ENCODE peak calls at places on chromosomes 16 and 17, in four cellular contexts. One of them, this sample, is unnamed.

GRCh38 chr16:72876221-72876620 is 171.7 kb downstream of the ZFHX3 start:
- DNase-seq in breast epithelium: no peak
- DNase-seq in H1: no peak
- DNase-seq in dorsolateral prefrontal cortex: no peak
- DNase-seq in this sample: no peak

GRCh38 chr16:51818342-51818944 is 667.4 kb upstream of the SALL1 start:
- DNase-seq in breast epithelium: no peak
- DNase-seq in H1: peak; percentile 89
- DNase-seq in dorsolateral prefrontal cortex: no peak
- DNase-seq in this sample: no peak

GRCh38 chr17:57142925-57143324 is 57.9 kb downstream of the AKAP1 start:
- DNase-seq in breast epithelium: no peak
- DNase-seq in H1: no peak
- DNase-seq in dorsolateral prefrontal cortex: no peak
- DNase-seq in this sample: no peak

GRCh38 chr16:86894168-86894567 is 315.8 kb downstream of the FOXL1 start:
- DNase-seq in breast epithelium: no peak
- DNase-seq in H1: no peak
- DNase-seq in dorsolateral prefrontal cortex: no peak
- DNase-seq in this sample: no peak

GRCh38 chr16:65200857-65201256 is 79.0 kb upstream of the CDH11 start:
- DNase-seq in breast epithelium: no peak
- DNase-seq in H1: no peak
- DNase-seq in dorsolateral prefrontal cortex: no peak
- DNase-seq in this sample: no peak

GRCh38 chr16:88630941-88631340 is 7.4 kb upstream of the IL17C start:
- DNase-seq in breast epithelium: no peak
- DNase-seq in H1: no peak
- DNase-seq in dorsolateral prefrontal cortex: no peak
- DNase-seq in this sample: no peak

GRCh38 chr17:80320496-80320895 is 59.8 kb downstream of the RNF213 start:
- DNase-seq in breast epithelium: no peak
- DNase-seq in H1: no peak
- DNase-seq in dorsolateral prefrontal cortex: no peak
- DNase-seq in this sample: no peak

GRCh38 chr16:59039066-59039465 is 304.9 kb upstream of the GOT2 start:
- DNase-seq in breast epithelium: no peak
- DNase-seq in H1: no peak
- DNase-seq in dorsolateral prefrontal cortex: no peak
- DNase-seq in this sample: no peak

GRCh38 chr16:70737377-70738082 is 51.7 kb upstream of the MTSS2 start:
- DNase-seq in breast epithelium: peak; percentile 91
- DNase-seq in H1: no peak
- DNase-seq in dorsolateral prefrontal cortex: no peak
- DNase-seq in this sample: peak; percentile 49

GRCh38 chr16:85643631-85644030 is 30.5 kb downstream of the GSE1 start:
- DNase-seq in breast epithelium: no peak
- DNase-seq in H1: no peak
- DNase-seq in dorsolateral prefrontal cortex: no peak
- DNase-seq in this sample: no peak

GRCh38 chr17:81256616-81257015 is 17.5 kb downstream of the NDUFAF8 start:
- DNase-seq in breast epithelium: no peak
- DNase-seq in H1: no peak
- DNase-seq in dorsolateral prefrontal cortex: no peak
- DNase-seq in this sample: no peak

GRCh38 chr17:28038802-28039600 is 3.5 kb upstream of the NLK start:
- DNase-seq in breast epithelium: no peak
- DNase-seq in H1: no peak
- DNase-seq in dorsolateral prefrontal cortex: no peak
- DNase-seq in this sample: no peak

GRCh38 chr16:85369741-85370528 is 243.2 kb upstream of the GSE1 start:
- DNase-seq in breast epithelium: no peak
- DNase-seq in H1: peak; percentile 97
- DNase-seq in dorsolateral prefrontal cortex: no peak
- DNase-seq in this sample: peak; percentile 77

GRCh38 chr17:3727041-3727440 is 3.3 kb downstream of the HASPIN start:
- DNase-seq in breast epithelium: no peak
- DNase-seq in H1: no peak
- DNase-seq in dorsolateral prefrontal cortex: no peak
- DNase-seq in this sample: no peak

GRCh38 chr17:74466785-74467158 is 338 bp downstream of the CD300A start:
- DNase-seq in breast epithelium: no peak
- DNase-seq in H1: no peak
- DNase-seq in dorsolateral prefrontal cortex: no peak
- DNase-seq in this sample: no peak

GRCh38 chr16:27285676-27286196 is 17.2 kb upstream of the NSMCE1 start:
- DNase-seq in breast epithelium: no peak
- DNase-seq in H1: no peak
- DNase-seq in dorsolateral prefrontal cortex: no peak
- DNase-seq in this sample: no peak

GRCh38 chr17:37406635-37407455 is at the start of the genes ACACA and TADA2A:
- DNase-seq in breast epithelium: peak; percentile 61
- DNase-seq in H1: peak; percentile 83
- DNase-seq in dorsolateral prefrontal cortex: peak; percentile 84
- DNase-seq in this sample: peak; percentile 50

GRCh38 chr16:49562228-49562627 is 188.6 kb downstream of the C16orf78 start:
- DNase-seq in breast epithelium: no peak
- DNase-seq in H1: no peak
- DNase-seq in dorsolateral prefrontal cortex: no peak
- DNase-seq in this sample: no peak

GRCh38 chr17:6415616-6416015 is 19.3 kb downstream of the AIPL1 start:
- DNase-seq in breast epithelium: no peak
- DNase-seq in H1: no peak
- DNase-seq in dorsolateral prefrontal cortex: no peak
- DNase-seq in this sample: no peak

GRCh38 chr16:9000664-9001063 is 37.0 kb upstream of the USP7 start:
- DNase-seq in breast epithelium: no peak
- DNase-seq in H1: no peak
- DNase-seq in dorsolateral prefrontal cortex: no peak
- DNase-seq in this sample: no peak

GRCh38 chr16:85055503-85056210 is 28.1 kb downstream of the KIAA0513 start:
- DNase-seq in breast epithelium: peak; percentile 66
- DNase-seq in H1: no peak
- DNase-seq in dorsolateral prefrontal cortex: peak; percentile 51
- DNase-seq in this sample: no peak

GRCh38 chr17:51391992-51392654 is 131.8 kb downstream of the UTP18 start:
- DNase-seq in breast epithelium: no peak
- DNase-seq in H1: no peak
- DNase-seq in dorsolateral prefrontal cortex: no peak
- DNase-seq in this sample: no peak

GRCh38 chr17:39939588-39940419 is 12.3 kb downstream of the LRRC3C start:
- DNase-seq in breast epithelium: no peak
- DNase-seq in H1: no peak
- DNase-seq in dorsolateral prefrontal cortex: no peak
- DNase-seq in this sample: no peak

GRCh38 chr17:10772425-10773380 is 31.2 kb downstream of the TMEM238L start:
- DNase-seq in breast epithelium: no peak
- DNase-seq in H1: peak; percentile 97
- DNase-seq in dorsolateral prefrontal cortex: no peak
- DNase-seq in this sample: no peak

GRCh38 chr17:30318190-30318589 is 15.7 kb downstream of the TMIGD1 start:
- DNase-seq in breast epithelium: no peak
- DNase-seq in H1: no peak
- DNase-seq in dorsolateral prefrontal cortex: no peak
- DNase-seq in this sample: no peak

GRCh38 chr17:33981713-33982601 is 273.1 kb upstream of the CCL2 start:
- DNase-seq in breast epithelium: no peak
- DNase-seq in H1: no peak
- DNase-seq in dorsolateral prefrontal cortex: no peak
- DNase-seq in this sample: no peak

GRCh38 chr16:10982430-10983174 is 38.2 kb downstream of the CLEC16A start:
- DNase-seq in breast epithelium: no peak
- DNase-seq in H1: no peak
- DNase-seq in dorsolateral prefrontal cortex: no peak
- DNase-seq in this sample: no peak

GRCh38 chr16:5228369-5228768 is 130.8 kb upstream of the EEF2KMT start:
- DNase-seq in breast epithelium: no peak
- DNase-seq in H1: no peak
- DNase-seq in dorsolateral prefrontal cortex: no peak
- DNase-seq in this sample: no peak

GRCh38 chr17:55261311-55261710 is 3.4 kb upstream of the HLF start:
- DNase-seq in breast epithelium: no peak
- DNase-seq in H1: no peak
- DNase-seq in dorsolateral prefrontal cortex: no peak
- DNase-seq in this sample: no peak

GRCh38 chr17:64262422-64263260 is at the start of gene TEX2:
- DNase-seq in breast epithelium: peak; percentile 51
- DNase-seq in H1: peak; percentile 54
- DNase-seq in dorsolateral prefrontal cortex: peak; percentile 62
- DNase-seq in this sample: no peak

GRCh38 chr17:58357312-58358297 is 5.6 kb upstream of the SUPT4H1 start:
- DNase-seq in breast epithelium: no peak
- DNase-seq in H1: no peak
- DNase-seq in dorsolateral prefrontal cortex: no peak
- DNase-seq in this sample: no peak

DNA sequence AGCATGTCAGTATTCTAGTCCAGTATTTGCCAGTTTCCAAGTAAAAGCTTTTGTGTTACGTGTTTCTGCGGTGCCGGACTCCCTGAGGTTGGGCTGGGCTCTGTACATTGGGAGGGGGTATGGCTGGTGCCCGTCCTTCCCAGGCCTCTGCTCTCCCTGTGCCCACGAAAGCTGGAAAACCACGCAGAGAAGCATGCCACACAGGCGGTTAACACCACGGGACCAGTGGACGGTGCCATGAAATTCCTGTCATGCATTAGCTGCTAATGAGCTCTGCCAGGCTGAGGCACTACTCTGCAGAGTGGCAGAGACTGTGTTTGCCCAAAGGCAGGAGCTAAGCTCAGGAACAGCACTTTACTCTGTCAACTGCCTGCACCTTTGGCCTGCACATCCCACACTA is 8.1 kb downstream of the SMIM5 start:
- DNase-seq in breast epithelium: no peak
- DNase-seq in H1: no peak
- DNase-seq in dorsolateral prefrontal cortex: no peak
- DNase-seq in this sample: no peak
- TF ChIP-seq CTCF in breast epithelium: no peak
- TF ChIP-seq CTCF in H1: no peak
- TF ChIP-seq CTCF in dorsolateral prefrontal cortex: no peak
- TF ChIP-seq CTCF in this sample: no peak

GRCh38 chr16:74939688-74940087 is 45.2 kb downstream of the WDR59 start:
- DNase-seq in breast epithelium: no peak
- DNase-seq in H1: no peak
- DNase-seq in dorsolateral prefrontal cortex: no peak
- DNase-seq in this sample: no peak

GRCh38 chr16:74931445-74931844 is 53.5 kb downstream of the WDR59 start:
- DNase-seq in breast epithelium: no peak
- DNase-seq in H1: no peak
- DNase-seq in dorsolateral prefrontal cortex: no peak
- DNase-seq in this sample: no peak

GRCh38 chr16:74936902-74937560 is 47.9 kb downstream of the WDR59 start:
- DNase-seq in breast epithelium: no peak
- DNase-seq in H1: no peak
- DNase-seq in dorsolateral prefrontal cortex: no peak
- DNase-seq in this sample: no peak
- TF ChIP-seq CTCF in breast epithelium: no peak
- TF ChIP-seq CTCF in H1: no peak
- TF ChIP-seq CTCF in dorsolateral prefrontal cortex: no peak
- TF ChIP-seq CTCF in this sample: no peak

DNA sequence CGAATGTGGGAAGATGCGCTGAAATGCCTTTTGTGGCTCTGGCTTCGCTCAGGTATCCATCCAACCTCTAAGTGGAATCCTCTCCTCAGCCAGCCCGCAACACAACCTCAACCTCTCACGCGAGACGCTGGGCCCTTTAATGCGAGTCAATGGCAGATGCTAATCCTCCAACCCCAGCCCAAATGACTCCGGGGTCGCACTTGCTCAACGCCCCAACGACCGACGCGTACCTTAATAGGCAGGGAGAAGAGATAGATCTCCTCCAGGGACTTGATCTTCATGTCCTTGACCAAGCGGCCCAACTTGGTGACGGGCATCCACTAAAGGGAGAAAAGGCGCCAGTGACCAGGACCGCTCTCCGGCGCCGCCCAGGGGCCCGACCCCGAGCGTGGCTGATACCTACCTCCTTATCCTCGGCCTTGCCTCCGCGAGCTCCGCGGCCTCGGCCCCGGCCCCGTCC is 550 bp downstream of the RPS2 start:
- DNase-seq in breast epithelium: no peak
- DNase-seq in H1: no peak
- DNase-seq in dorsolateral prefrontal cortex: no peak
- DNase-seq in this sample: no peak
- TF ChIP-seq CTCF in breast epithelium: no peak
- TF ChIP-seq CTCF in H1: no peak
- TF ChIP-seq CTCF in dorsolateral prefrontal cortex: peak; percentile 45
- TF ChIP-seq CTCF in this sample: no peak

GRCh38 chr17:67891481-67892119 is 66.3 kb downstream of the BPTF start:
- DNase-seq in breast epithelium: no peak
- DNase-seq in H1: no peak
- DNase-seq in dorsolateral prefrontal cortex: no peak
- DNase-seq in this sample: no peak
- TF ChIP-seq CTCF in breast epithelium: no peak
- TF ChIP-seq CTCF in H1: no peak
- TF ChIP-seq CTCF in dorsolateral prefrontal cortex: peak; percentile 54
- TF ChIP-seq CTCF in this sample: no peak

GRCh38 chr17:75876190-75876937 is 2.0 kb downstream of the TRIM47 start:
- DNase-seq in breast epithelium: no peak
- DNase-seq in H1: peak; percentile 73
- DNase-seq in dorsolateral prefrontal cortex: no peak
- DNase-seq in this sample: no peak
- TF ChIP-seq CTCF in breast epithelium: peak; percentile 11
- TF ChIP-seq CTCF in H1: peak; percentile 57
- TF ChIP-seq CTCF in dorsolateral prefrontal cortex: no peak
- TF ChIP-seq CTCF in this sample: no peak

DNA sequence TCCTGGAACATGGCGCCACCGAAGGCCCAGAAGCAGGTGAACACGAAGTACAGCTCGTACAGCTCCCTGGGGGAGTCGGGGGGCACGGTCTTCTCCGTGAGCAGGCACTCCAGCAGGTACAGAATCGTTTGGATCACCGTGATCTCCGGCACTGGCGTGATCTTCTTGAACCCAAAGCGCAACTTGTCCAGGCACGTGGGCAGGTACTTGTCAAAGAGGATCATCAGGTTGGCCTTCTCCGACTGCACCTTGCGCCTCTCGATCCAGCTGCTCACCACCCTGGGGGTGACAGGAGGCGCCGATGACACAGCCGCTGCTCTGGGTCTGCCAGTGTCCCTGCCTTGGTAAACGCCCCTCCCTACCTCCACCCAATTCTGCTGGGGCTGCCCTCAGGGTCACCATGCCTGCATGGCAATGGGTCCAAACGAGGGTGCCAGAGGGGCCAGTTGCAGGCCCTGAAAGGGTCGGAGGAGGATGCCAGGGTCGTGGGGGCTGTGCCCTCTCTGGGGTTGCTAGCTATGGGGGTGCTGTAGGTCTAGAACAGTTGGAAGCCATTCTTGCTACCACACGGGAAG is 90.9 kb downstream of the DNAH17 start:
- DNase-seq in breast epithelium: no peak
- DNase-seq in H1: no peak
- DNase-seq in dorsolateral prefrontal cortex: no peak
- DNase-seq in this sample: no peak
- TF ChIP-seq CTCF in breast epithelium: no peak
- TF ChIP-seq CTCF in H1: no peak
- TF ChIP-seq CTCF in dorsolateral prefrontal cortex: no peak
- TF ChIP-seq CTCF in this sample: no peak

GRCh38 chr17:8965394-8966168 is at the start of gene PIK3R5:
- DNase-seq in breast epithelium: no peak
- DNase-seq in H1: peak; percentile 90
- DNase-seq in dorsolateral prefrontal cortex: no peak
- DNase-seq in this sample: no peak
- TF ChIP-seq CTCF in breast epithelium: no peak
- TF ChIP-seq CTCF in H1: peak; percentile 5
- TF ChIP-seq CTCF in dorsolateral prefrontal cortex: no peak
- TF ChIP-seq CTCF in this sample: no peak